ENCODE peak calls at places on chromosomes 1 and 21, in five cellular contexts. N is aorta; Z is left ventricle myocardium superior; R is cerebellum; U is stimulated activated CD4-positive, alpha-beta T cell treated with anti-CD3 and anti-CD28 coated beads, Interleukin-1b, Interleukin-23, amount 100 ng/mL, for 24 hours. J is an unnamed sample.

GRCh38 chr1:12609469-12610003 is 8.5 kb downstream of the DHRS3 start:
- DNase-seq in U (no peak), R (no peak), Z (no peak), N (no peak), J (no peak)

GRCh38 chr1:119655160-119655559 is 7.1 kb upstream of the ZNF697 start:
- DNase-seq in Z (no peak), R (no peak), U (no peak), N (no peak), J (no peak)

GRCh38 chr1:156165083-156165482 is 11.7 kb downstream of the SEMA4A start:
- DNase-seq in Z (no peak), N (peak; percentile 32), U (no peak), R (no peak), J (no peak)

GRCh38 chr1:117589531-117589930 is 16.3 kb upstream of the TENT5C start:
- DNase-seq in Z (no peak), U (no peak), N (no peak), R (no peak), J (no peak)

GRCh38 chr1:22317920-22318243 is 133.8 kb upstream of the ZBTB40 start:
- DNase-seq in R (no peak), Z (no peak), U (no peak), N (no peak), J (no peak)

GRCh38 chr21:45088116-45088515 is 13.7 kb downstream of the ADARB1 start:
- DNase-seq in U (no peak), Z (no peak), R (no peak), N (no peak), J (no peak)

GRCh38 chr1:87305096-87305495 is 23.6 kb upstream of the LMO4 start:
- DNase-seq in R (no peak), N (no peak), U (no peak), Z (no peak), J (no peak)

GRCh38 chr1:45200435-45200834 is 6.0 kb downstream of the ZSWIM5 start:
- DNase-seq in Z (no peak), R (no peak), N (no peak), U (no peak), J (no peak)

GRCh38 chr1:210446479-210446878 is 117.8 kb downstream of the HHAT start:
- DNase-seq in U (peak; percentile 51), N (no peak), Z (no peak), R (no peak), J (no peak)

GRCh38 chr1:155889566-155889965 is 21.6 kb downstream of the RIT1 start:
- DNase-seq in Z (no peak), N (no peak), R (no peak), U (no peak), J (no peak)

GRCh38 chr1:203698144-203698543 is 66.8 kb upstream of the LAX1 start:
- DNase-seq in Z (no peak), R (no peak), U (no peak), N (no peak), J (no peak)

GRCh38 chr1:213138892-213139291 is 87.9 kb downstream of the RPS6KC1 start:
- DNase-seq in U (no peak), N (no peak), R (no peak), Z (no peak), J (no peak)

GRCh38 chr1:204869097-204869496 is 1.6 kb upstream of the NFASC start:
- DNase-seq in U (no peak), R (no peak), Z (no peak), N (no peak), J (no peak)

GRCh38 chr1:209202826-209203439 is 380.6 kb upstream of the CAMK1G start:
- DNase-seq in Z (no peak), U (no peak), N (no peak), R (peak; percentile 52), J (no peak)

GRCh38 chr1:27299385-27300252 is 22.3 kb upstream of the TMEM222 start:
- DNase-seq in N (peak; percentile 64), Z (peak; percentile 76), U (no peak), R (peak; percentile 87), J (peak; percentile 58)

GRCh38 chr1:214473392-214473791 is 78.0 kb downstream of the PTPN14 start:
- DNase-seq in Z (no peak), U (no peak), R (no peak), N (no peak), J (no peak)

GRCh38 chr1:218659911-218660677 is 315.0 kb downstream of the TGFB2 start:
- DNase-seq in Z (no peak), R (no peak), U (no peak), N (no peak), J (no peak)

GRCh38 chr1:180975551-180975950 is 47.1 kb downstream of the STX6 start:
- DNase-seq in R (no peak), Z (no peak), N (no peak), U (no peak), J (no peak)

GRCh38 chr1:214244252-214244651 is 36.7 kb upstream of the SMYD2 start:
- DNase-seq in Z (no peak), N (no peak), R (no peak), U (no peak), J (no peak)

GRCh38 chr1:18109756-18110597 is 2.4 kb downstream of the IGSF21 start:
- DNase-seq in Z (peak; percentile 65), U (no peak), N (peak; percentile 81), R (peak; percentile 77), J (peak; percentile 74)

GRCh38 chr1:167083066-167083682 is 7.0 kb downstream of the GPA33 start:
- DNase-seq in U (no peak), R (no peak), N (no peak), Z (peak; percentile 41), J (no peak)

GRCh38 chr1:89081005-89081404 is 16.0 kb upstream of the GBP1 start:
- DNase-seq in Z (no peak), U (no peak), N (no peak), R (no peak), J (no peak)

GRCh38 chr1:152110365-152110859 is 4.8 kb downstream of the TCHH start:
- DNase-seq in R (no peak), U (no peak), Z (peak; percentile 34), N (peak; percentile 57), J (no peak)

GRCh38 chr1:172628416-172628815 is 30.5 kb upstream of the FASLG start:
- DNase-seq in N (no peak), Z (no peak), U (no peak), R (no peak), J (no peak)

GRCh38 chr1:208977012-208977411 is 606.5 kb upstream of the CAMK1G start:
- DNase-seq in U (no peak), N (no peak), Z (no peak), R (no peak), J (no peak)

GRCh38 chr21:45209046-45209445 is 78.6 kb downstream of the POFUT2 start:
- DNase-seq in Z (no peak), N (no peak), U (no peak), R (no peak), J (no peak)

GRCh38 chr1:159786465-159786864 is 5.7 kb downstream of the DUSP23 start:
- DNase-seq in U (no peak), R (no peak), N (no peak), Z (no peak), J (no peak)

GRCh38 chr21:28089599-28090421 is 902.9 kb downstream of the LTN1 start:
- DNase-seq in N (peak; percentile 44), Z (peak; percentile 76), U (no peak), R (no peak), J (no peak)

GRCh38 chr21:42228709-42229220 is 9.8 kb downstream of the ABCG1 start:
- DNase-seq in U (no peak), Z (no peak), R (no peak), N (no peak), J (no peak)

GRCh38 chr1:2416403-2416802 is 4.0 kb upstream of the PEX10 start:
- DNase-seq in N (no peak), U (no peak), R (no peak), Z (no peak), J (no peak)

GRCh38 chr1:50985094-50985493 is 15.0 kb downstream of the CDKN2C start:
- DNase-seq in U (no peak), R (no peak), N (no peak), Z (no peak), J (no peak)

GRCh38 chr1:224637510-224637909 is 21.4 kb downstream of the CNIH3 start:
- DNase-seq in Z (no peak), N (no peak), R (no peak), U (no peak), J (no peak)

GRCh38 chr21:28099296-28099695 is 893.4 kb downstream of the LTN1 start:
- DNase-seq in U (no peak), N (peak; percentile 59), Z (peak; percentile 63), R (peak; percentile 26), J (no peak)

GRCh38 chr1:3749512-3749911 is 2.7 kb upstream of the CCDC27 start:
- DNase-seq in N (no peak), Z (no peak), U (no peak), R (no peak), J (no peak)